ENCODE peak calls at places on chromosomes 4 and X, in seven cellular contexts. One of them, this sample, is unnamed.

GRCh38 chr4:143667461-143667860 is 33.0 kb downstream of the FREM3 start:
- DNase-seq in AG09309: no peak
- DNase-seq in BJ: no peak
- DNase-seq in tibial nerve: no peak
- DNase-seq in mammary epithelial cell: no peak
- DNase-seq in CD8-positive, alpha-beta T cell: no peak
- DNase-seq in psoas muscle: no peak
- DNase-seq in this sample: peak; percentile 61

GRCh38 chr4:143202824-143203223 is 18.1 kb downstream of the USP38 start:
- DNase-seq in AG09309: no peak
- DNase-seq in BJ: no peak
- DNase-seq in tibial nerve: no peak
- DNase-seq in mammary epithelial cell: no peak
- DNase-seq in CD8-positive, alpha-beta T cell: no peak
- DNase-seq in psoas muscle: no peak
- DNase-seq in this sample: no peak

GRCh38 chr4:117085185-117085701 is at the start of gene TRAM1L1:
- DNase-seq in AG09309: no peak
- DNase-seq in BJ: peak; percentile 7
- DNase-seq in tibial nerve: no peak
- DNase-seq in mammary epithelial cell: peak; percentile 41
- DNase-seq in CD8-positive, alpha-beta T cell: no peak
- DNase-seq in psoas muscle: peak; percentile 64
- DNase-seq in this sample: peak; percentile 57

GRCh38 chrX:49627030-49627777 is 28.4 kb downstream of the GAGE1 start:
- DNase-seq in AG09309: no peak
- DNase-seq in BJ: no peak
- DNase-seq in tibial nerve: no peak
- DNase-seq in mammary epithelial cell: peak; percentile 1
- DNase-seq in CD8-positive, alpha-beta T cell: peak; percentile 51
- DNase-seq in psoas muscle: no peak
- DNase-seq in this sample: peak; percentile 0

GRCh38 chr4:89266128-89266527 is 41.5 kb downstream of the GPRIN3 start:
- DNase-seq in AG09309: no peak
- DNase-seq in BJ: no peak
- DNase-seq in tibial nerve: no peak
- DNase-seq in mammary epithelial cell: no peak
- DNase-seq in CD8-positive, alpha-beta T cell: no peak
- DNase-seq in psoas muscle: no peak
- DNase-seq in this sample: no peak

GRCh38 chr4:52643846-52644245 is 15.3 kb downstream of the USP46 start:
- DNase-seq in AG09309: no peak
- DNase-seq in BJ: no peak
- DNase-seq in tibial nerve: peak; percentile 26
- DNase-seq in mammary epithelial cell: peak; percentile 26
- DNase-seq in CD8-positive, alpha-beta T cell: no peak
- DNase-seq in psoas muscle: peak; percentile 78
- DNase-seq in this sample: peak; percentile 74

GRCh38 chr4:102180080-102180479 is 165.2 kb downstream of the SLC39A8 start:
- DNase-seq in AG09309: no peak
- DNase-seq in BJ: no peak
- DNase-seq in tibial nerve: no peak
- DNase-seq in mammary epithelial cell: no peak
- DNase-seq in CD8-positive, alpha-beta T cell: no peak
- DNase-seq in psoas muscle: no peak
- DNase-seq in this sample: no peak

GRCh38 chr4:74934016-74934821 is 1.3 kb downstream of the PARM1 start:
- DNase-seq in AG09309: no peak
- DNase-seq in BJ: no peak
- DNase-seq in tibial nerve: no peak
- DNase-seq in mammary epithelial cell: peak; percentile 25
- DNase-seq in CD8-positive, alpha-beta T cell: no peak
- DNase-seq in psoas muscle: peak; percentile 17
- DNase-seq in this sample: peak; percentile 5

GRCh38 chr4:41452484-41453225 is 85.3 kb upstream of the LIMCH1 start:
- DNase-seq in AG09309: no peak
- DNase-seq in BJ: no peak
- DNase-seq in tibial nerve: no peak
- DNase-seq in mammary epithelial cell: no peak
- DNase-seq in CD8-positive, alpha-beta T cell: no peak
- DNase-seq in psoas muscle: no peak
- DNase-seq in this sample: no peak

GRCh38 chr4:1511441-1512041 is 105.3 kb upstream of the NKX1-1 start:
- DNase-seq in AG09309: no peak
- DNase-seq in BJ: no peak
- DNase-seq in tibial nerve: no peak
- DNase-seq in mammary epithelial cell: no peak
- DNase-seq in CD8-positive, alpha-beta T cell: no peak
- DNase-seq in psoas muscle: peak; percentile 72
- DNase-seq in this sample: peak; percentile 80

GRCh38 chrX:136931661-136932060 is 51.1 kb upstream of the RBMX start:
- DNase-seq in AG09309: no peak
- DNase-seq in BJ: no peak
- DNase-seq in tibial nerve: no peak
- DNase-seq in mammary epithelial cell: no peak
- DNase-seq in CD8-positive, alpha-beta T cell: no peak
- DNase-seq in psoas muscle: no peak
- DNase-seq in this sample: no peak

GRCh38 chr4:1194028-1194900 is 21.9 kb upstream of the SPON2 start:
- DNase-seq in AG09309: no peak
- DNase-seq in BJ: no peak
- DNase-seq in tibial nerve: peak; percentile 12
- DNase-seq in mammary epithelial cell: no peak
- DNase-seq in CD8-positive, alpha-beta T cell: no peak
- DNase-seq in psoas muscle: peak; percentile 83
- DNase-seq in this sample: peak; percentile 31

GRCh38 chr4:38013461-38014366 is 53.5 kb downstream of the PTTG2 start:
- DNase-seq in AG09309: no peak
- DNase-seq in BJ: no peak
- DNase-seq in tibial nerve: no peak
- DNase-seq in mammary epithelial cell: peak; percentile 32
- DNase-seq in CD8-positive, alpha-beta T cell: no peak
- DNase-seq in psoas muscle: peak; percentile 31
- DNase-seq in this sample: peak; percentile 22

GRCh38 chr4:154471924-154472323 is 19.7 kb downstream of the DCHS2 start:
- DNase-seq in AG09309: no peak
- DNase-seq in BJ: no peak
- DNase-seq in tibial nerve: no peak
- DNase-seq in mammary epithelial cell: no peak
- DNase-seq in CD8-positive, alpha-beta T cell: no peak
- DNase-seq in psoas muscle: no peak
- DNase-seq in this sample: no peak

GRCh38 chrX:32530802-32531403 is 680.4 kb downstream of the DMD start:
- DNase-seq in AG09309: no peak
- DNase-seq in BJ: no peak
- DNase-seq in tibial nerve: no peak
- DNase-seq in mammary epithelial cell: peak; percentile 20
- DNase-seq in CD8-positive, alpha-beta T cell: no peak
- DNase-seq in psoas muscle: no peak
- DNase-seq in this sample: peak; percentile 14

GRCh38 chr4:187417761-187418160 is 577.8 kb upstream of the ZFP42 start:
- DNase-seq in AG09309: no peak
- DNase-seq in BJ: no peak
- DNase-seq in tibial nerve: no peak
- DNase-seq in mammary epithelial cell: peak; percentile 25
- DNase-seq in CD8-positive, alpha-beta T cell: no peak
- DNase-seq in psoas muscle: no peak
- DNase-seq in this sample: no peak

GRCh38 chr4:103923551-103923950 is 203.8 kb upstream of the TACR3 start:
- DNase-seq in AG09309: no peak
- DNase-seq in BJ: no peak
- DNase-seq in tibial nerve: no peak
- DNase-seq in mammary epithelial cell: no peak
- DNase-seq in CD8-positive, alpha-beta T cell: no peak
- DNase-seq in psoas muscle: no peak
- DNase-seq in this sample: no peak

GRCh38 chr4:26819026-26819425 is 41.6 kb upstream of the STIM2 start:
- DNase-seq in AG09309: no peak
- DNase-seq in BJ: no peak
- DNase-seq in tibial nerve: no peak
- DNase-seq in mammary epithelial cell: no peak
- DNase-seq in CD8-positive, alpha-beta T cell: no peak
- DNase-seq in psoas muscle: no peak
- DNase-seq in this sample: no peak

GRCh38 chr4:173025131-173025530 is 143.5 kb upstream of the GALNT7 start:
- DNase-seq in AG09309: peak; percentile 42
- DNase-seq in BJ: no peak
- DNase-seq in tibial nerve: no peak
- DNase-seq in mammary epithelial cell: peak; percentile 58
- DNase-seq in CD8-positive, alpha-beta T cell: no peak
- DNase-seq in psoas muscle: no peak
- DNase-seq in this sample: peak; percentile 72

GRCh38 chr4:159201168-159201567 is 98.3 kb downstream of the RAPGEF2 start:
- DNase-seq in AG09309: no peak
- DNase-seq in BJ: no peak
- DNase-seq in tibial nerve: no peak
- DNase-seq in mammary epithelial cell: no peak
- DNase-seq in CD8-positive, alpha-beta T cell: no peak
- DNase-seq in psoas muscle: no peak
- DNase-seq in this sample: no peak

GRCh38 chr4:48944252-48944651 is 37.7 kb upstream of the OCIAD2 start:
- DNase-seq in AG09309: no peak
- DNase-seq in BJ: no peak
- DNase-seq in tibial nerve: no peak
- DNase-seq in mammary epithelial cell: peak; percentile 98
- DNase-seq in CD8-positive, alpha-beta T cell: no peak
- DNase-seq in psoas muscle: no peak
- DNase-seq in this sample: no peak

GRCh38 chr4:152099555-152099954 is 338.7 kb upstream of the GATB start:
- DNase-seq in AG09309: no peak
- DNase-seq in BJ: no peak
- DNase-seq in tibial nerve: no peak
- DNase-seq in mammary epithelial cell: no peak
- DNase-seq in CD8-positive, alpha-beta T cell: no peak
- DNase-seq in psoas muscle: no peak
- DNase-seq in this sample: no peak

GRCh38 chrX:153460826-153461225 is 9.6 kb downstream of the HAUS7 start:
- DNase-seq in AG09309: no peak
- DNase-seq in BJ: no peak
- DNase-seq in tibial nerve: no peak
- DNase-seq in mammary epithelial cell: no peak
- DNase-seq in CD8-positive, alpha-beta T cell: peak; percentile 66
- DNase-seq in psoas muscle: peak; percentile 39
- DNase-seq in this sample: peak; percentile 36

GRCh38 chrX:101262590-101262989 is 28.5 kb downstream of the TAF7L start:
- DNase-seq in AG09309: no peak
- DNase-seq in BJ: no peak
- DNase-seq in tibial nerve: no peak
- DNase-seq in mammary epithelial cell: no peak
- DNase-seq in CD8-positive, alpha-beta T cell: no peak
- DNase-seq in psoas muscle: no peak
- DNase-seq in this sample: no peak
- H3K4me3 ChIP-seq in AG09309: no peak overlapping the region
- H3K4me3 ChIP-seq in BJ: no peak overlapping the region
- H3K4me3 ChIP-seq in tibial nerve: no peak overlapping the region
- H3K4me3 ChIP-seq in mammary epithelial cell: no peak overlapping the region
- H3K4me3 ChIP-seq in CD8-positive, alpha-beta T cell: no peak overlapping the region
- H3K4me3 ChIP-seq in psoas muscle: no peak overlapping the region
- H3K4me3 ChIP-seq in this sample: no peak overlapping the region

GRCh38 chrX:40644821-40645358 is 2.5 kb downstream of the CXorf38 start:
- DNase-seq in AG09309: peak; percentile 34
- DNase-seq in BJ: peak; percentile 20
- DNase-seq in tibial nerve: peak; percentile 18
- DNase-seq in mammary epithelial cell: peak; percentile 48
- DNase-seq in CD8-positive, alpha-beta T cell: peak; percentile 71
- DNase-seq in psoas muscle: peak; percentile 38
- DNase-seq in this sample: peak; percentile 68
- H3K4me3 ChIP-seq in AG09309: peak overlapping the region; percentile 44
- H3K4me3 ChIP-seq in BJ: peak overlapping the region; percentile 35
- H3K4me3 ChIP-seq in tibial nerve: peak overlapping the region; percentile 29
- H3K4me3 ChIP-seq in mammary epithelial cell: peak overlapping the region; percentile 36
- H3K4me3 ChIP-seq in CD8-positive, alpha-beta T cell: peak overlapping the region; percentile 72
- H3K4me3 ChIP-seq in psoas muscle: peak overlapping the region; percentile 45
- H3K4me3 ChIP-seq in this sample: peak overlapping the region; percentile 60

DNA sequence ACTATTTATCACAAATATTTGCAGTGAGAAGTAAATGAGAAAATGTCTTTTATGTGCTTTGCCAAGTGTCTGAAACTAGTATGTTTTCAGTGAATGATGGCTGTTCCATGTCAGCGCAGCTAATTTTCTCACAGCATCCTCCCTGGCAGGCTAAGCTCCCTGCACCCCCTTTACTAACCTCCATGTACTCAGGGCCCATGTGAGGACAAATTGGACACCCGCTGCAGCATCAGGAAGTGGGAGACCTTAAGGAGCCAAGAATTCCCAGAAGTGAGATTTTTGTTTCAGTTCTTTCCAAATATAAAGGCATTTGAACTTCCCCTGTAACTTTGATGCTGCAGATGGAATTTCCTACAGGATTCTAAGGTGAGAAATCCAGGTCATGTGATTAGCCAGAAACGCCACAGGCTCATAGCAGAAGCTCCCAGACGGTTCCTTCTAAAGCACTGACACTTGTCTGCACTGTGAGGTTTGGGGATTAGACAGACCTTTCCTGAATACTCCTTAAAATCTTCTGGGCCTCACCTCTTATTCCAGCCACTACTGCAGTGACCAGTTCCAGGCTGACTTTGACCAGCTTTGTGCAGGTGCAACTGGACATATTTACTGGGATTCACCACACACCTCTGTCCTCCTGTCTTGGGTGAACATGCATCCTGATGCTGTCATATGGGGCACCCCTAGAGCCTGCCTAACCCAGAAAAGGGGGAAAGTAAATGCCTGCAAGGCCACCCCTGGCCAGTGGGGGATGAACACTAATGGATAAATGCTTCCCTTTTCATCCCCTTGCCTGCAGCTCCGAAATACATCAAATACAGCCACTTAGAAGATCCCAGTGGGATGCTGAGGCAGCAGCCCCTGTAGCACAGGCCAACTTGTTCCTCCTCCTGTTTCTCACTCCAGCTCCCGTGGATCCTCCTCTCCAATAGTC is 45.9 kb downstream of the LGI2 start:
- DNase-seq in AG09309: no peak
- DNase-seq in BJ: no peak
- DNase-seq in tibial nerve: no peak
- DNase-seq in mammary epithelial cell: no peak
- DNase-seq in CD8-positive, alpha-beta T cell: no peak
- DNase-seq in psoas muscle: no peak
- DNase-seq in this sample: no peak
- H3K4me3 ChIP-seq in AG09309: no peak overlapping the region
- H3K4me3 ChIP-seq in BJ: no peak overlapping the region
- H3K4me3 ChIP-seq in tibial nerve: no peak overlapping the region
- H3K4me3 ChIP-seq in mammary epithelial cell: no peak overlapping the region
- H3K4me3 ChIP-seq in CD8-positive, alpha-beta T cell: no peak overlapping the region
- H3K4me3 ChIP-seq in psoas muscle: no peak overlapping the region
- H3K4me3 ChIP-seq in this sample: no peak overlapping the region

DNA sequence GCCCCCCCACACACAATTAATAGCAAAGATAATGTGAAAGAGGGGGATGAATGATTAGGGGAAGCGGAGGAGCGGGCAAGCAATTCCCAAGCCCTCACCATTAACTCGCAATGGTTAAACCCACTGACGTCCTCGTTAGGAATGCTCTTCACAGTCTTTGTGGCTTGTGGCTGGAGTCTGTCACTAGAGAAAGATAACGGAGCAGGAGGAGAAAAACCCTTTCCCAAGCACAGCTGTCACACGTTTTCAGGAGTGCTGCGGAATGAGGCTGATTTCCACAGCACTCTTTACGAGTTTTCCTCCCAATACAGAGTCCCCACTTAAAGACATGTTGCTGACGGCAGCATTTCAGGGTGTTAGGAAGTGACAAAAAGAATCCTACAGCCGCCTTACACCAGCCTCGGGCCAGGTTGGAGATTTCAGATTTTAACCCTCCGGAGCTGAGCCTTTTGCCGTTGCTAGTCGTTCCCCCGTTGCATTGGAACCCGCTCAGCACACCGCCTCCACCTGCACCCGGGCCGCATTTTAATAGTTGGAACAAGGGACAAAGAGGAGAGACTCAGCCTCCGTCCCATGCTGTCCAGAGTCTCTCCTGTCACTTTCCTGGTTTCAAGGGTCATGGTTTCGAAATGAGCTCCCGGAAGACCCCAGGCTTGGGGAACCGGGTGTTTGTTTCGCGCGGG is 92.2 kb downstream of the GEMIN8 start:
- DNase-seq in AG09309: peak; percentile 7
- DNase-seq in BJ: no peak
- DNase-seq in tibial nerve: no peak
- DNase-seq in mammary epithelial cell: no peak
- DNase-seq in CD8-positive, alpha-beta T cell: no peak
- DNase-seq in psoas muscle: no peak
- DNase-seq in this sample: peak; percentile 15
- H3K4me3 ChIP-seq in AG09309: peak overlapping the region; percentile 18
- H3K4me3 ChIP-seq in BJ: peak overlapping the region; percentile 34
- H3K4me3 ChIP-seq in tibial nerve: peak overlapping the region; percentile 48
- H3K4me3 ChIP-seq in mammary epithelial cell: peak overlapping the region; percentile 66
- H3K4me3 ChIP-seq in CD8-positive, alpha-beta T cell: no peak overlapping the region
- H3K4me3 ChIP-seq in psoas muscle: peak overlapping the region; percentile 61
- H3K4me3 ChIP-seq in this sample: peak overlapping the region; percentile 29

This sample was measured in AG10803.